ENCODE peak calls at places on chromosome 12, in nine cellular contexts. J is activated CD4-positive, alpha-beta T cell treated with anti-CD3 and anti-CD28 coated beads, Interleukin-2, amount 50 U/mL, for 4 hours; S is GM23338; Q is fibroblast of pulmonary artery; T is H54; I is HAP-1; V is dorsolateral prefrontal cortex; W is stimulated activated CD8-positive, alpha-beta memory T cell treated with anti-CD3 and anti-CD28 coated beads, Interleukin-4, amount 100 ng/mL, for 1 hour; X is neural crest cell. H is an unnamed sample.

GRCh38 chr12:33472299-33472698 is 32.7 kb upstream of the SYT10 start:
- DNase-seq in I (no peak), J (no peak), Q (no peak), V (no peak), S (no peak), X (no peak), T (no peak), W (no peak), H (no peak)

GRCh38 chr12:2447861-2448260 is 346.9 kb upstream of the FKBP4 start:
- DNase-seq in X (no peak), W (no peak), V (no peak), J (no peak), I (no peak), Q (no peak), T (no peak), S (no peak), H (no peak)

GRCh38 chr12:70744133-70744532 is 106.9 kb upstream of the PTPRB start:
- DNase-seq in S (no peak), Q (peak), J (no peak), I (no peak), W (no peak), X (no peak), V (no peak), T (no peak), H (no peak)

GRCh38 chr12:716506-716905 is 35.9 kb upstream of the WNK1 start:
- DNase-seq in J (peak), S (no peak), V (no peak), Q (peak), T (no peak), X (no peak), I (no peak), W (no peak), H (peak)

GRCh38 chr12:16495196-16495595 is 110.8 kb downstream of the LMO3 start:
- DNase-seq in T (no peak), X (no peak), S (no peak), W (no peak), V (no peak), J (no peak), I (no peak), Q (no peak), H (no peak)

GRCh38 chr12:14937689-14938088 is 648 bp downstream of the ERP27 start:
- DNase-seq in J (no peak), T (no peak), V (no peak), W (no peak), I (no peak), X (no peak), S (peak), Q (no peak), H (no peak)

GRCh38 chr12:20314325-20314724 is 54.0 kb upstream of the PDE3A start:
- DNase-seq in S (peak), X (no peak), V (no peak), W (no peak), T (no peak), Q (peak), I (no peak), J (no peak), H (no peak)

GRCh38 chr12:114408881-114409795 is 3.2 kb upstream of the TBX5 start:
- DNase-seq in S (peak), I (peak), Q (peak), X (no peak), V (no peak), T (no peak), W (no peak), J (no peak), H (no peak)

GRCh38 chr12:128693771-128694170 is 130.0 kb downstream of the SLC15A4 start:
- DNase-seq in X (no peak), I (no peak), J (no peak), V (no peak), W (no peak), T (no peak), Q (no peak), S (no peak), H (no peak)

GRCh38 chr12:879641-880040 is 69.9 kb downstream of the RAD52 start:
- DNase-seq in Q (peak), S (no peak), X (no peak), W (no peak), V (no peak), J (no peak), I (no peak), T (no peak), H (no peak)

GRCh38 chr12:1830401-1830845 is 10.1 kb downstream of the LRTM2 start:
- DNase-seq in I (no peak), T (no peak), J (no peak), X (no peak), W (no peak), Q (no peak), V (no peak), S (no peak), H (no peak)

GRCh38 chr12:26197832-26198231 is 2.5 kb downstream of the SSPN start:
- DNase-seq in X (no peak), S (no peak), I (no peak), Q (no peak), T (no peak), W (no peak), V (no peak), J (no peak), H (no peak)

GRCh38 chr12:6584293-6584692 is 16.2 kb upstream of the NOP2 start:
- DNase-seq in I (no peak), J (no peak), X (no peak), V (no peak), T (no peak), S (no peak), Q (peak), W (no peak), H (no peak)

GRCh38 chr12:39406257-39406656 is 36.7 kb downstream of the KIF21A start:
- DNase-seq in S (no peak), I (no peak), Q (no peak), W (no peak), V (no peak), X (no peak), T (no peak), J (no peak), H (no peak)

GRCh38 chr12:90695415-90695814 is 259.6 kb downstream of the CCER1 start:
- DNase-seq in J (no peak), Q (peak), T (no peak), V (no peak), I (no peak), S (no peak), W (no peak), X (no peak), H (no peak)

GRCh38 chr12:93653079-93653478 is 24.1 kb upstream of the CRADD start:
- DNase-seq in V (no peak), Q (no peak), S (no peak), X (no peak), T (no peak), W (no peak), I (no peak), J (no peak), H (no peak)

GRCh38 chr12:71626098-71626497 is 37.5 kb downstream of the ZFC3H1 start:
- DNase-seq in T (no peak), W (no peak), J (no peak), Q (peak), X (no peak), I (no peak), V (no peak), S (no peak), H (no peak)

GRCh38 chr12:17928708-17929366 is 161.2 kb downstream of the RERGL start:
- DNase-seq in W (no peak), J (no peak), V (no peak), S (peak), I (no peak), T (peak), X (no peak), Q (peak), H (no peak)

GRCh38 chr12:3371018-3371417 is 120.0 kb upstream of the PRMT8 start:
- DNase-seq in I (no peak), T (no peak), X (no peak), J (no peak), W (no peak), Q (no peak), S (no peak), V (no peak), H (no peak)

GRCh38 chr12:52769354-52769753 is 7.8 kb downstream of the KRT76 start:
- DNase-seq in S (no peak), I (no peak), J (no peak), X (no peak), Q (no peak), T (no peak), V (no peak), W (no peak), H (no peak)

GRCh38 chr12:82554529-82554928 is 132.2 kb upstream of the TMTC2 start:
- DNase-seq in I (no peak), Q (peak), V (no peak), S (no peak), X (no peak), J (no peak), W (no peak), T (peak), H (no peak)

GRCh38 chr12:99455350-99456037 is 192.1 kb upstream of the GARIN6 start:
- DNase-seq in Q (no peak), S (peak), X (no peak), V (no peak), I (no peak), J (no peak), T (peak), W (no peak), H (no peak)

GRCh38 chr12:49296836-49297694 is 2.1 kb downstream of the PRPH start:
- DNase-seq in T (no peak), V (no peak), I (peak), W (no peak), J (peak), X (no peak), S (peak), Q (no peak), H (peak)

GRCh38 chr12:115979351-115979750 is 298.1 kb downstream of the MED13L start:
- DNase-seq in V (no peak), J (no peak), Q (no peak), S (no peak), W (no peak), X (no peak), I (no peak), T (no peak), H (no peak)

GRCh38 chr12:9992296-9992695 is 6.6 kb downstream of the CLEC1B start:
- DNase-seq in Q (no peak), S (no peak), W (no peak), X (no peak), J (no peak), V (no peak), I (no peak), T (no peak), H (no peak)

GRCh38 chr12:897386-897785 is 52.1 kb downstream of the RAD52 start:
- DNase-seq in S (no peak), V (no peak), X (no peak), Q (no peak), T (no peak), I (no peak), W (no peak), J (no peak), H (no peak)

GRCh38 chr12:58588771-58589170 is 331.5 kb downstream of the LRIG3 start:
- DNase-seq in T (no peak), I (no peak), S (no peak), J (no peak), Q (peak), X (no peak), W (no peak), V (no peak), H (no peak)

GRCh38 chr12:64665506-64665905 is 55.2 kb downstream of the RASSF3 start:
- DNase-seq in Q (peak), W (no peak), T (no peak), X (no peak), I (no peak), J (no peak), V (no peak), S (peak), H (peak)

GRCh38 chr12:104258476-104259067 is 43.0 kb downstream of the TXNRD1 start:
- DNase-seq in S (no peak), X (no peak), J (no peak), W (no peak), Q (peak), I (no peak), T (no peak), V (no peak), H (no peak)

GRCh38 chr12:31558521-31558920 is 32.4 kb downstream of the DENND5B start:
- DNase-seq in I (no peak), X (no peak), V (no peak), Q (peak), J (no peak), T (no peak), W (no peak), S (no peak), H (no peak)